ENCODE peak calls at places on chromosomes 6 and 20, in five cellular contexts. One of them, this sample, is unnamed.

GRCh38 chr6:168408504-168409136 is 32.4 kb upstream of the SMOC2 start:
- DNase-seq in WTC11: no peak
- DNase-seq in A549: no peak
- DNase-seq in HepG2: no peak
- DNase-seq in GM12878: no peak
- DNase-seq in this sample: no peak

GRCh38 chr6:7647504-7647903 is 57.5 kb downstream of the SNRNP48 start:
- DNase-seq in WTC11: no peak
- DNase-seq in A549: no peak
- DNase-seq in HepG2: no peak
- DNase-seq in GM12878: peak
- DNase-seq in this sample: no peak

GRCh38 chr20:40532103-40532502 is 156.9 kb downstream of the MAFB start:
- DNase-seq in WTC11: peak
- DNase-seq in A549: no peak
- DNase-seq in HepG2: peak
- DNase-seq in GM12878: no peak
- DNase-seq in this sample: peak

GRCh38 chr6:18632670-18633410 is 245.7 kb downstream of the RNF144B start:
- DNase-seq in WTC11: no peak
- DNase-seq in A549: no peak
- DNase-seq in HepG2: peak
- DNase-seq in GM12878: no peak
- DNase-seq in this sample: no peak

GRCh38 chr6:38436726-38437465 is 202.8 kb downstream of the BTBD9 start:
- DNase-seq in WTC11: no peak
- DNase-seq in A549: no peak
- DNase-seq in HepG2: no peak
- DNase-seq in GM12878: no peak
- DNase-seq in this sample: no peak

GRCh38 chr20:62046431-62046830 is 19.2 kb downstream of the TAF4 start:
- DNase-seq in WTC11: no peak
- DNase-seq in A549: no peak
- DNase-seq in HepG2: no peak
- DNase-seq in GM12878: no peak
- DNase-seq in this sample: no peak

GRCh38 chr6:41371461-41371991 is 36.1 kb downstream of the NCR2 start:
- DNase-seq in WTC11: peak
- DNase-seq in A549: no peak
- DNase-seq in HepG2: no peak
- DNase-seq in GM12878: no peak
- DNase-seq in this sample: no peak

GRCh38 chr20:17650816-17651760 is 31.0 kb downstream of the RRBP1 start:
- DNase-seq in WTC11: no peak
- DNase-seq in A549: no peak
- DNase-seq in HepG2: no peak
- DNase-seq in GM12878: no peak
- DNase-seq in this sample: no peak

GRCh38 chr20:24690408-24690807 is 221.0 kb downstream of the SYNDIG1 start:
- DNase-seq in WTC11: no peak
- DNase-seq in A549: no peak
- DNase-seq in HepG2: no peak
- DNase-seq in GM12878: no peak
- DNase-seq in this sample: no peak

GRCh38 chr6:168195712-168196111 is 116.7 kb upstream of the FRMD1 start:
- DNase-seq in WTC11: no peak
- DNase-seq in A549: no peak
- DNase-seq in HepG2: no peak
- DNase-seq in GM12878: no peak
- DNase-seq in this sample: no peak

GRCh38 chr6:77037439-77037838 is 425.9 kb downstream of the HTR1B start:
- DNase-seq in WTC11: no peak
- DNase-seq in A549: no peak
- DNase-seq in HepG2: no peak
- DNase-seq in GM12878: no peak
- DNase-seq in this sample: no peak

GRCh38 chr6:19925533-19925932 is 88.4 kb downstream of the ID4 start:
- DNase-seq in WTC11: no peak
- DNase-seq in A549: no peak
- DNase-seq in HepG2: no peak
- DNase-seq in GM12878: no peak
- DNase-seq in this sample: no peak

GRCh38 chr6:19918436-19918835 is 81.3 kb downstream of the ID4 start:
- DNase-seq in WTC11: no peak
- DNase-seq in A549: no peak
- DNase-seq in HepG2: no peak
- DNase-seq in GM12878: no peak
- DNase-seq in this sample: no peak

GRCh38 chr6:19921821-19922220 is 84.7 kb downstream of the ID4 start:
- DNase-seq in WTC11: no peak
- DNase-seq in A549: no peak
- DNase-seq in HepG2: no peak
- DNase-seq in GM12878: no peak
- DNase-seq in this sample: no peak
- TF ChIP-seq ESRRA in WTC11: no peak
- TF ChIP-seq ESRRA in A549: no peak
- TF ChIP-seq ESRRA in HepG2: no peak
- TF ChIP-seq ESRRA in GM12878: no peak
- TF ChIP-seq ESRRA in this sample: no peak

GRCh38 chr6:80329496-80329895 is 223.0 kb downstream of the BCKDHB start:
- DNase-seq in WTC11: no peak
- DNase-seq in A549: no peak
- DNase-seq in HepG2: no peak
- DNase-seq in GM12878: no peak
- DNase-seq in this sample: no peak
- TF ChIP-seq ESRRA in WTC11: no peak
- TF ChIP-seq ESRRA in A549: no peak
- TF ChIP-seq ESRRA in HepG2: no peak
- TF ChIP-seq ESRRA in GM12878: no peak
- TF ChIP-seq ESRRA in this sample: no peak

DNA sequence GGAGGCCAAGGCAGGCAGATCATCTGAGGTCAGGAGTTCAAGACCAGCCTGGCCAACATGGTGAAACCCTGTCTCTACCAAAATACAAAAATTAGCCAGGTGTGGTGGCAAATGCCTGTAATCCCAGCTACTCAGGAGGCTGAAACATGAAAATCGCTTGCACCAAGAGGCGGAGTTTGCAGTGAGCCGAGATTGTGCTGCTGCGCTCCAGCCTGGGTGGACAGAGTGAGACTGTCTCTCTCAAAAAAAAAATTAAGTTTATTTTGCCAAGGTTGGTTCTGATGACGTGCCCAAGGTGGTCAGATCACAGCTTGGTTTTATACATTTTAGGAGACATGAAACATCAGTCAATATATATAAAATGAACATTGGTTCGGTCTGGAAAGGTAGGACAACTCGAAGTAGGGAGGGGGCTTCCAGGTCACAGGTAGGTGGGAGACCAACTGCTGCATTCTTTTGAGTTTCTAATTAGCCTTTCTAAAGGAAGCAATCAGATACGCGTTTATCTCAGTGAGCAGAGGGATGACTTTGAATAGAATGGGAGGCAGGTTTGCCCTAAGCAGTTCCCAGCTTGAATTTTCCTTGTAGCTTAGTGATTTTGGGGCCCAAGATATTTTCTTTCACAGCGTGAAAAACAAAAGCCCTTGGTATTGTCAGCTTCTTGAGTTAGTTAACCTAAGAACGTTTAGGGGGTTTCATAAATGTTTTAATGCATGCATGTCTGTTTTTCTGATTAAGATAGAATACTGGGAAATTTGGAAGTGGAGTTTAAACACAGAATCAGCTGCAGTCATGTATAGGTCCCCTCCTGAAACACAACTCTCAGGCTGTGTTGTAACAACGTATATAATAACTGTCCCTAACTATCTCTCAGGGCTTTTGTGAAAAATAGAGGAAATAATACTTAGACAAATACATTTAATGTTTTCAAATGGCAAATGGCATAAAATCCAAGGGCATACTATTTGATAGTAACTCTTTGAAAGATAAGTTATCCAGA is 16.7 kb downstream of the ACOT13 start:
- DNase-seq in WTC11: no peak
- DNase-seq in A549: no peak
- DNase-seq in HepG2: no peak
- DNase-seq in GM12878: no peak
- DNase-seq in this sample: no peak
- TF ChIP-seq ESRRA in WTC11: no peak
- TF ChIP-seq ESRRA in A549: no peak
- TF ChIP-seq ESRRA in HepG2: no peak
- TF ChIP-seq ESRRA in GM12878: no peak
- TF ChIP-seq ESRRA in this sample: no peak

GRCh38 chr20:53304146-53304545 is 289.5 kb downstream of the ZNF217 start:
- DNase-seq in WTC11: no peak
- DNase-seq in A549: no peak
- DNase-seq in HepG2: no peak
- DNase-seq in GM12878: no peak
- DNase-seq in this sample: no peak
- TF ChIP-seq ESRRA in WTC11: no peak
- TF ChIP-seq ESRRA in A549: no peak
- TF ChIP-seq ESRRA in HepG2: no peak
- TF ChIP-seq ESRRA in GM12878: no peak
- TF ChIP-seq ESRRA in this sample: no peak

GRCh38 chr6:134707342-134707982 is 242.4 kb downstream of the ALDH8A1 start:
- DNase-seq in WTC11: no peak
- DNase-seq in A549: peak
- DNase-seq in HepG2: peak
- DNase-seq in GM12878: no peak
- DNase-seq in this sample: no peak
- TF ChIP-seq ESRRA in WTC11: no peak
- TF ChIP-seq ESRRA in A549: no peak
- TF ChIP-seq ESRRA in HepG2: no peak
- TF ChIP-seq ESRRA in GM12878: no peak
- TF ChIP-seq ESRRA in this sample: no peak

This sample was measured in K562.